ENCODE peak calls at places on chromosomes 6 and 20, in seven cellular contexts. One of them, this sample, is unnamed.

GRCh38 chr6:21080221-21080620 is 513.3 kb upstream of the SOX4 start:
- DNase-seq in prostate gland: no peak
- DNase-seq in NCI-H1092: no peak
- DNase-seq in stimulated activated CD4-positive, alpha-beta T cell treated with anti-CD3 and anti-CD28 coated beads, Interleukin-1b, Interleukin-23, amount 100 ng/mL, for 1 hour: no peak
- DNase-seq in activated T-cell treated with anti-CD3 and anti-CD28 coated beads, Interleukin-2, amount 50 U/mL, for 72 hours: no peak
- DNase-seq in brain microvascular endothelial cell: no peak
- DNase-seq in foreskin fibroblast: no peak
- DNase-seq in this sample: no peak

GRCh38 chr6:3825851-3826581 is 23.2 kb upstream of the FAM50B start:
- DNase-seq in stimulated activated CD4-positive, alpha-beta T cell treated with anti-CD3 and anti-CD28 coated beads, Interleukin-1b, Interleukin-23, amount 100 ng/mL, for 1 hour: no peak
- DNase-seq in brain microvascular endothelial cell: peak
- DNase-seq in foreskin fibroblast: peak
- DNase-seq in prostate gland: peak
- DNase-seq in activated T-cell treated with anti-CD3 and anti-CD28 coated beads, Interleukin-2, amount 50 U/mL, for 72 hours: no peak
- DNase-seq in NCI-H1092: no peak
- DNase-seq in this sample: no peak

GRCh38 chr6:8170245-8170644 is 67.9 kb upstream of the EEF1E1 start:
- DNase-seq in foreskin fibroblast: no peak
- DNase-seq in NCI-H1092: no peak
- DNase-seq in prostate gland: no peak
- DNase-seq in activated T-cell treated with anti-CD3 and anti-CD28 coated beads, Interleukin-2, amount 50 U/mL, for 72 hours: no peak
- DNase-seq in brain microvascular endothelial cell: no peak
- DNase-seq in stimulated activated CD4-positive, alpha-beta T cell treated with anti-CD3 and anti-CD28 coated beads, Interleukin-1b, Interleukin-23, amount 100 ng/mL, for 1 hour: no peak
- DNase-seq in this sample: no peak

GRCh38 chr6:17096657-17097056 is 5.2 kb upstream of the STMND1 start:
- DNase-seq in prostate gland: no peak
- DNase-seq in NCI-H1092: no peak
- DNase-seq in brain microvascular endothelial cell: no peak
- DNase-seq in activated T-cell treated with anti-CD3 and anti-CD28 coated beads, Interleukin-2, amount 50 U/mL, for 72 hours: no peak
- DNase-seq in foreskin fibroblast: no peak
- DNase-seq in stimulated activated CD4-positive, alpha-beta T cell treated with anti-CD3 and anti-CD28 coated beads, Interleukin-1b, Interleukin-23, amount 100 ng/mL, for 1 hour: no peak
- DNase-seq in this sample: no peak

GRCh38 chr20:56995635-56996075 is 270.8 kb downstream of the BMP7 start:
- DNase-seq in stimulated activated CD4-positive, alpha-beta T cell treated with anti-CD3 and anti-CD28 coated beads, Interleukin-1b, Interleukin-23, amount 100 ng/mL, for 1 hour: no peak
- DNase-seq in activated T-cell treated with anti-CD3 and anti-CD28 coated beads, Interleukin-2, amount 50 U/mL, for 72 hours: peak
- DNase-seq in NCI-H1092: no peak
- DNase-seq in foreskin fibroblast: no peak
- DNase-seq in brain microvascular endothelial cell: no peak
- DNase-seq in prostate gland: no peak
- DNase-seq in this sample: peak

GRCh38 chr20:22763257-22763906 is 179.0 kb upstream of the FOXA2 start:
- DNase-seq in NCI-H1092: no peak
- DNase-seq in activated T-cell treated with anti-CD3 and anti-CD28 coated beads, Interleukin-2, amount 50 U/mL, for 72 hours: no peak
- DNase-seq in brain microvascular endothelial cell: peak
- DNase-seq in stimulated activated CD4-positive, alpha-beta T cell treated with anti-CD3 and anti-CD28 coated beads, Interleukin-1b, Interleukin-23, amount 100 ng/mL, for 1 hour: no peak
- DNase-seq in prostate gland: no peak
- DNase-seq in foreskin fibroblast: no peak
- DNase-seq in this sample: no peak

GRCh38 chr20:44706371-44707258 is 8.6 kb upstream of the CCN5 start:
- DNase-seq in brain microvascular endothelial cell: no peak
- DNase-seq in NCI-H1092: peak
- DNase-seq in activated T-cell treated with anti-CD3 and anti-CD28 coated beads, Interleukin-2, amount 50 U/mL, for 72 hours: no peak
- DNase-seq in prostate gland: no peak
- DNase-seq in stimulated activated CD4-positive, alpha-beta T cell treated with anti-CD3 and anti-CD28 coated beads, Interleukin-1b, Interleukin-23, amount 100 ng/mL, for 1 hour: no peak
- DNase-seq in foreskin fibroblast: peak
- DNase-seq in this sample: no peak

GRCh38 chr6:142846883-142847287 is 98.1 kb downstream of the HIVEP2 start:
- DNase-seq in foreskin fibroblast: peak
- DNase-seq in NCI-H1092: no peak
- DNase-seq in stimulated activated CD4-positive, alpha-beta T cell treated with anti-CD3 and anti-CD28 coated beads, Interleukin-1b, Interleukin-23, amount 100 ng/mL, for 1 hour: no peak
- DNase-seq in brain microvascular endothelial cell: peak
- DNase-seq in prostate gland: no peak
- DNase-seq in activated T-cell treated with anti-CD3 and anti-CD28 coated beads, Interleukin-2, amount 50 U/mL, for 72 hours: no peak
- DNase-seq in this sample: no peak

GRCh38 chr6:108187519-108187918 is 21.7 kb downstream of the NR2E1 start:
- DNase-seq in foreskin fibroblast: no peak
- DNase-seq in stimulated activated CD4-positive, alpha-beta T cell treated with anti-CD3 and anti-CD28 coated beads, Interleukin-1b, Interleukin-23, amount 100 ng/mL, for 1 hour: no peak
- DNase-seq in NCI-H1092: no peak
- DNase-seq in prostate gland: no peak
- DNase-seq in activated T-cell treated with anti-CD3 and anti-CD28 coated beads, Interleukin-2, amount 50 U/mL, for 72 hours: no peak
- DNase-seq in brain microvascular endothelial cell: no peak
- DNase-seq in this sample: no peak

GRCh38 chr6:41470341-41471063 is 75.7 kb upstream of the FOXP4 start:
- DNase-seq in prostate gland: no peak
- DNase-seq in activated T-cell treated with anti-CD3 and anti-CD28 coated beads, Interleukin-2, amount 50 U/mL, for 72 hours: peak
- DNase-seq in stimulated activated CD4-positive, alpha-beta T cell treated with anti-CD3 and anti-CD28 coated beads, Interleukin-1b, Interleukin-23, amount 100 ng/mL, for 1 hour: no peak
- DNase-seq in brain microvascular endothelial cell: peak
- DNase-seq in foreskin fibroblast: no peak
- DNase-seq in NCI-H1092: no peak
- DNase-seq in this sample: no peak

GRCh38 chr20:35821807-35822242 is 50.0 kb downstream of the PHF20 start:
- DNase-seq in foreskin fibroblast: peak
- DNase-seq in NCI-H1092: no peak
- DNase-seq in prostate gland: no peak
- DNase-seq in brain microvascular endothelial cell: peak
- DNase-seq in stimulated activated CD4-positive, alpha-beta T cell treated with anti-CD3 and anti-CD28 coated beads, Interleukin-1b, Interleukin-23, amount 100 ng/mL, for 1 hour: no peak
- DNase-seq in activated T-cell treated with anti-CD3 and anti-CD28 coated beads, Interleukin-2, amount 50 U/mL, for 72 hours: no peak
- DNase-seq in this sample: no peak

GRCh38 chr6:87151786-87152527 is 3.4 kb upstream of the ZNF292 start:
- DNase-seq in activated T-cell treated with anti-CD3 and anti-CD28 coated beads, Interleukin-2, amount 50 U/mL, for 72 hours: peak
- DNase-seq in NCI-H1092: peak
- DNase-seq in foreskin fibroblast: peak
- DNase-seq in stimulated activated CD4-positive, alpha-beta T cell treated with anti-CD3 and anti-CD28 coated beads, Interleukin-1b, Interleukin-23, amount 100 ng/mL, for 1 hour: peak
- DNase-seq in brain microvascular endothelial cell: peak
- DNase-seq in prostate gland: peak
- DNase-seq in this sample: no peak

This sample was measured in NCI-H2171 treated with DMSO at 0.1 percent for 48 hours.